ENCODE peak calls at places on chromosomes 5 and 9, in six cellular contexts. One of them, this sample, is unnamed.
A peak's percentile ranks its signal among the peaks of the same experiment; 100 is the strongest.

GRCh38 chr9:107213561-107214028 is 69.5 kb upstream of the RAD23B start:
- DNase-seq in fibroblast of the aortic adventitia: peak; percentile 87
- DNase-seq in progenitor cell of endocrine pancreas: no peak
- DNase-seq in astrocyte of the cerebellum: peak; percentile 64
- DNase-seq in GM20000: peak; percentile 49
- DNase-seq in OCI-LY7: no peak
- DNase-seq in this sample: no peak

GRCh38 chr9:130423272-130423671 is 21.5 kb upstream of the ASS1 start:
- DNase-seq in fibroblast of the aortic adventitia: peak; percentile 19
- DNase-seq in progenitor cell of endocrine pancreas: no peak
- DNase-seq in astrocyte of the cerebellum: no peak
- DNase-seq in GM20000: no peak
- DNase-seq in OCI-LY7: no peak
- DNase-seq in this sample: no peak

GRCh38 chr5:130747556-130747955 is 417.5 kb downstream of the HINT1 start:
- DNase-seq in fibroblast of the aortic adventitia: no peak
- DNase-seq in progenitor cell of endocrine pancreas: no peak
- DNase-seq in astrocyte of the cerebellum: no peak
- DNase-seq in GM20000: no peak
- DNase-seq in OCI-LY7: no peak
- DNase-seq in this sample: no peak

GRCh38 chr5:174223355-174223754 is 177.8 kb downstream of the NSG2 start:
- DNase-seq in fibroblast of the aortic adventitia: no peak
- DNase-seq in progenitor cell of endocrine pancreas: no peak
- DNase-seq in astrocyte of the cerebellum: no peak
- DNase-seq in GM20000: no peak
- DNase-seq in OCI-LY7: no peak
- DNase-seq in this sample: no peak

GRCh38 chr5:180563994-180564393 is 27.3 kb downstream of the SCGB3A1 start:
- DNase-seq in fibroblast of the aortic adventitia: no peak
- DNase-seq in progenitor cell of endocrine pancreas: no peak
- DNase-seq in astrocyte of the cerebellum: no peak
- DNase-seq in GM20000: no peak
- DNase-seq in OCI-LY7: no peak
- DNase-seq in this sample: no peak

GRCh38 chr5:134833340-134834032 is 12.3 kb upstream of the C5orf24 start:
- DNase-seq in fibroblast of the aortic adventitia: no peak
- DNase-seq in progenitor cell of endocrine pancreas: no peak
- DNase-seq in astrocyte of the cerebellum: no peak
- DNase-seq in GM20000: no peak
- DNase-seq in OCI-LY7: no peak
- DNase-seq in this sample: no peak

GRCh38 chr5:65774346-65774745 is 52.3 kb downstream of the NLN start:
- DNase-seq in fibroblast of the aortic adventitia: peak; percentile 59
- DNase-seq in progenitor cell of endocrine pancreas: no peak
- DNase-seq in astrocyte of the cerebellum: peak; percentile 68
- DNase-seq in GM20000: peak; percentile 25
- DNase-seq in OCI-LY7: no peak
- DNase-seq in this sample: no peak

GRCh38 chr9:38294130-38294529 is 98.4 kb upstream of the ALDH1B1 start:
- DNase-seq in fibroblast of the aortic adventitia: peak; percentile 24
- DNase-seq in progenitor cell of endocrine pancreas: no peak
- DNase-seq in astrocyte of the cerebellum: no peak
- DNase-seq in GM20000: no peak
- DNase-seq in OCI-LY7: no peak
- DNase-seq in this sample: no peak

GRCh38 chr9:79700607-79701330 is 129.0 kb downstream of the TLE4 start:
- DNase-seq in fibroblast of the aortic adventitia: no peak
- DNase-seq in progenitor cell of endocrine pancreas: no peak
- DNase-seq in astrocyte of the cerebellum: no peak
- DNase-seq in GM20000: no peak
- DNase-seq in OCI-LY7: no peak
- DNase-seq in this sample: no peak

GRCh38 chr9:98484218-98484617 is 224.5 kb downstream of the GABBR2 start:
- DNase-seq in fibroblast of the aortic adventitia: peak; percentile 50
- DNase-seq in progenitor cell of endocrine pancreas: no peak
- DNase-seq in astrocyte of the cerebellum: no peak
- DNase-seq in GM20000: no peak
- DNase-seq in OCI-LY7: no peak
- DNase-seq in this sample: no peak

GRCh38 chr9:27118916-27119315 is 9.9 kb downstream of the TEK start:
- DNase-seq in fibroblast of the aortic adventitia: peak; percentile 53
- DNase-seq in progenitor cell of endocrine pancreas: no peak
- DNase-seq in astrocyte of the cerebellum: no peak
- DNase-seq in GM20000: no peak
- DNase-seq in OCI-LY7: no peak
- DNase-seq in this sample: no peak

GRCh38 chr9:133505901-133506652 is 18.7 kb downstream of the MYMK start:
- DNase-seq in fibroblast of the aortic adventitia: peak; percentile 97
- DNase-seq in progenitor cell of endocrine pancreas: no peak
- DNase-seq in astrocyte of the cerebellum: no peak
- DNase-seq in GM20000: no peak
- DNase-seq in OCI-LY7: no peak
- DNase-seq in this sample: peak; percentile 61

GRCh38 chr5:177112589-177113220 is 20.9 kb upstream of the NSD1 start:
- DNase-seq in fibroblast of the aortic adventitia: no peak
- DNase-seq in progenitor cell of endocrine pancreas: no peak
- DNase-seq in astrocyte of the cerebellum: no peak
- DNase-seq in GM20000: no peak
- DNase-seq in OCI-LY7: no peak
- DNase-seq in this sample: no peak

GRCh38 chr5:177117441-177118045 is 16.0 kb upstream of the NSD1 start:
- DNase-seq in fibroblast of the aortic adventitia: no peak
- DNase-seq in progenitor cell of endocrine pancreas: no peak
- DNase-seq in astrocyte of the cerebellum: no peak
- DNase-seq in GM20000: no peak
- DNase-seq in OCI-LY7: no peak
- DNase-seq in this sample: no peak

GRCh38 chr5:177111720-177112394 is 21.7 kb upstream of the NSD1 start:
- DNase-seq in fibroblast of the aortic adventitia: peak; percentile 38
- DNase-seq in progenitor cell of endocrine pancreas: peak; percentile 82
- DNase-seq in astrocyte of the cerebellum: no peak
- DNase-seq in GM20000: peak; percentile 84
- DNase-seq in OCI-LY7: peak; percentile 78
- DNase-seq in this sample: peak; percentile 85

GRCh38 chr5:177113566-177114424 is 19.8 kb upstream of the NSD1 start:
- DNase-seq in fibroblast of the aortic adventitia: peak; percentile 81
- DNase-seq in progenitor cell of endocrine pancreas: peak; percentile 67
- DNase-seq in astrocyte of the cerebellum: peak; percentile 49
- DNase-seq in GM20000: peak; percentile 94
- DNase-seq in OCI-LY7: peak; percentile 83
- DNase-seq in this sample: peak; percentile 85

GRCh38 chr5:177116631-177117373 is 16.8 kb upstream of the NSD1 start:
- DNase-seq in fibroblast of the aortic adventitia: peak; percentile 81
- DNase-seq in progenitor cell of endocrine pancreas: peak; percentile 42
- DNase-seq in astrocyte of the cerebellum: peak; percentile 39
- DNase-seq in GM20000: peak; percentile 73
- DNase-seq in OCI-LY7: peak; percentile 93
- DNase-seq in this sample: peak; percentile 43
- TF ChIP-seq CTCF in fibroblast of the aortic adventitia: no peak
- TF ChIP-seq CTCF in progenitor cell of endocrine pancreas: no peak
- TF ChIP-seq CTCF in astrocyte of the cerebellum: no peak
- TF ChIP-seq CTCF in GM20000: no peak
- TF ChIP-seq CTCF in OCI-LY7: no peak
- TF ChIP-seq CTCF in this sample: no peak

DNA sequence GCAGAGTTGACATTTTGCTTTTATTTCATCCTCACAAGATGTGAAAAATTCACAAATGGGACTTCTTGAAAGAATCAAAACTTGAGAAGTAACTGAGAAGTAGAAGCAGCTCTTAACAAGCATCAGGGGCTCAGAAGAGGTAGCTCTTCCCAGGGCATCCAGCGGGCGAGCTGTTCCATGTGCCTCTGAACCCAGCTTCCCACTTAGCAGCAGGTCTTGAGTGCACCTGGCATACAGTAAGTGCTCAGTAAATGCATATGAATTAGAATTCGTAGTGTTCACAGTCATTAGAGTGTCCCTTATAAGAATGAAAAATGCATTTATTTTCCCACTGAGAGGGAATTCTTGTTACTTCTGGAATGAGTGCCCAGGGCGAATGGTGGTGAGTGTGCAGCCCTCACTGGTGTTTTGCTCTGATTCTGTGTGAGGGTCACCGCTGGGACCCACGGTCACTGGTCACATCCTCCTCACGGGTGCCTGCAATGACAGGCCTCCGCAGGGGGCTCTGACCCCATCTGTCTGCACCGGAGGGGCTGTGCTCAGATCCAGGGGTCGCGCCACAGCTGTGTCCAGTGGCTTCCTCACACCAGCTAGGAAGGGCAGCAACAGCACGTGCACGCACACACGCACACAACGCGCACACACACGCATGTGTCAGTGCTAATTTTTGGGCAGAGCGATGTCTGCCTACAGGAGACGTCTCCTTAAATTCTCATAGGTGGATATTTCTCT is 26.9 kb downstream of the EXOC3 start:
- DNase-seq in fibroblast of the aortic adventitia: no peak
- DNase-seq in progenitor cell of endocrine pancreas: no peak
- DNase-seq in astrocyte of the cerebellum: no peak
- DNase-seq in GM20000: no peak
- DNase-seq in OCI-LY7: no peak
- DNase-seq in this sample: peak; percentile 3
- TF ChIP-seq CTCF in fibroblast of the aortic adventitia: no peak
- TF ChIP-seq CTCF in progenitor cell of endocrine pancreas: no peak
- TF ChIP-seq CTCF in astrocyte of the cerebellum: no peak
- TF ChIP-seq CTCF in GM20000: no peak
- TF ChIP-seq CTCF in OCI-LY7: no peak
- TF ChIP-seq CTCF in this sample: no peak

GRCh38 chr5:66993882-66994281 is 202.7 kb downstream of the CD180 start:
- DNase-seq in fibroblast of the aortic adventitia: no peak
- DNase-seq in progenitor cell of endocrine pancreas: no peak
- DNase-seq in astrocyte of the cerebellum: no peak
- DNase-seq in GM20000: no peak
- DNase-seq in OCI-LY7: no peak
- DNase-seq in this sample: no peak
- TF ChIP-seq CTCF in fibroblast of the aortic adventitia: no peak
- TF ChIP-seq CTCF in progenitor cell of endocrine pancreas: no peak
- TF ChIP-seq CTCF in astrocyte of the cerebellum: no peak
- TF ChIP-seq CTCF in GM20000: no peak
- TF ChIP-seq CTCF in OCI-LY7: no peak
- TF ChIP-seq CTCF in this sample: no peak

GRCh38 chr9:35730486-35730854 is 1.5 kb downstream of the TLN1 start:
- DNase-seq in fibroblast of the aortic adventitia: no peak
- DNase-seq in progenitor cell of endocrine pancreas: no peak
- DNase-seq in astrocyte of the cerebellum: no peak
- DNase-seq in GM20000: no peak
- DNase-seq in OCI-LY7: no peak
- DNase-seq in this sample: no peak

GRCh38 chr9:35733109-35733541 is 659 bp downstream of the CREB3 start:
- DNase-seq in fibroblast of the aortic adventitia: peak; percentile 57
- DNase-seq in progenitor cell of endocrine pancreas: no peak
- DNase-seq in astrocyte of the cerebellum: peak; percentile 19
- DNase-seq in GM20000: peak; percentile 57
- DNase-seq in OCI-LY7: peak; percentile 47
- DNase-seq in this sample: peak; percentile 45

GRCh38 chr9:35734096-35734495 is 1.6 kb downstream of the CREB3 start:
- DNase-seq in fibroblast of the aortic adventitia: peak; percentile 16
- DNase-seq in progenitor cell of endocrine pancreas: no peak
- DNase-seq in astrocyte of the cerebellum: no peak
- DNase-seq in GM20000: no peak
- DNase-seq in OCI-LY7: no peak
- DNase-seq in this sample: no peak

GRCh38 chr9:35731415-35732184 is 395 bp downstream of the TLN1 start:
- DNase-seq in fibroblast of the aortic adventitia: peak; percentile 52
- DNase-seq in progenitor cell of endocrine pancreas: no peak
- DNase-seq in astrocyte of the cerebellum: no peak
- DNase-seq in GM20000: no peak
- DNase-seq in OCI-LY7: no peak
- DNase-seq in this sample: no peak

GRCh38 chr9:35732185-35733108 is at the start of the genes CREB3 and TLN1:
- DNase-seq in fibroblast of the aortic adventitia: peak; percentile 99
- DNase-seq in progenitor cell of endocrine pancreas: peak; percentile 93
- DNase-seq in astrocyte of the cerebellum: peak; percentile 97
- DNase-seq in GM20000: peak; percentile 97
- DNase-seq in OCI-LY7: peak; percentile 99
- DNase-seq in this sample: peak; percentile 92
- TF ChIP-seq CTCF in fibroblast of the aortic adventitia: no peak
- TF ChIP-seq CTCF in progenitor cell of endocrine pancreas: no peak
- TF ChIP-seq CTCF in astrocyte of the cerebellum: no peak
- TF ChIP-seq CTCF in GM20000: peak; percentile 33
- TF ChIP-seq CTCF in OCI-LY7: peak; percentile 65
- TF ChIP-seq CTCF in this sample: no peak